ENCODE peak calls at places on chromosome X, in four cellular contexts. Q is prostate gland, R is epithelial cell of esophagus, F is fibroblast of lung. N is an unnamed sample.

GRCh38 chrX:154317391-154318000 is 21.9 kb downstream of the TKTL1 start:
- DNase-seq in Q (no peak), R (peak), F (no peak), N (peak)

GRCh38 chrX:111348363-111348927 is 63.5 kb downstream of the DCX start:
- DNase-seq in Q (no peak), R (no peak), F (no peak), N (no peak)

GRCh38 chrX:17836830-17837229 is 24.3 kb downstream of the RAI2 start:
- DNase-seq in Q (no peak), R (no peak), F (no peak), N (peak)

GRCh38 chrX:38149016-38149415 is 71.7 kb downstream of the SRPX start:
- DNase-seq in Q (no peak), R (no peak), F (peak), N (no peak)

GRCh38 chrX:143633530-143634372 is 2.1 kb downstream of the SLITRK4 start:
- DNase-seq in Q (no peak), R (no peak), F (no peak), N (no peak)

GRCh38 chrX:123080065-123080464 is 104.0 kb upstream of the GRIA3 start:
- DNase-seq in Q (no peak), R (no peak), F (no peak), N (no peak)

GRCh38 chrX:11257711-11258110 is 35.5 kb upstream of the AMELX start:
- DNase-seq in Q (no peak), R (no peak), F (no peak), N (no peak)

GRCh38 chrX:39946822-39947221 is 150.9 kb downstream of the BCOR start:
- DNase-seq in Q (no peak), R (peak), F (peak), N (no peak)

GRCh38 chrX:120260369-120260768 is 9.8 kb downstream of the ZBTB33 start:
- DNase-seq in Q (peak), R (peak), F (no peak), N (peak)

GRCh38 chrX:111349934-111350333 is 62.1 kb downstream of the DCX start:
- DNase-seq in Q (no peak), R (no peak), F (no peak), N (no peak)

GRCh38 chrX:69082753-69083150 is 82.5 kb downstream of the PJA1 start:
- DNase-seq in Q (no peak), R (no peak), F (no peak), N (no peak)

GRCh38 chrX:30714138-30714537 is 60.9 kb downstream of the GK start:
- DNase-seq in Q (no peak), R (no peak), F (no peak), N (no peak)

GRCh38 chrX:46991664-46992063 is 79.4 kb downstream of the JADE3 start:
- DNase-seq in Q (no peak), R (no peak), F (no peak), N (no peak)

GRCh38 chrX:48665991-48666390 is 17.6 kb upstream of the WAS start:
- DNase-seq in Q (no peak), R (peak), F (peak), N (peak)

DNA sequence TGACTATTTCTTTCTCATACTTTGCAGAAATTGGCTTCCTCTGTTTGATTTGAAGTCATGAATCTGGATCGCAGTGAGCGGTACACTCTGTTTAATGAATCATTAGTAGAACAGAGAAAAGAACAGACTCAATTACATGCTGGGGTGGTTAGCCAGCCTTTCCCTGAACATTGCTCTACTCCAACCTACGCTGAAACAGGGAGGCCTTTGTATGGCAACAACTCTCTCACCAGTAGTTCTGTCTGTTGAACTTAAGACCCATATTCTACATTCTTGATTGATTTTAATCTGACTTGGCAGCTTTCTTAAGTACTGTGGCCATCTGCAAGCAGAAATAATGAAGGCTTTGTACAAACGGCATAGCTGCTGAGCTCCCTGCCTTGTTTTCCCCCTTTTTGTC is 19.0 kb upstream of the AP1S2 start:
- DNase-seq in Q (no peak), R (no peak), F (peak), N (no peak)
- TF ChIP-seq CTCF in Q (no peak), R (no peak), F (no peak), N (no peak)

DNA sequence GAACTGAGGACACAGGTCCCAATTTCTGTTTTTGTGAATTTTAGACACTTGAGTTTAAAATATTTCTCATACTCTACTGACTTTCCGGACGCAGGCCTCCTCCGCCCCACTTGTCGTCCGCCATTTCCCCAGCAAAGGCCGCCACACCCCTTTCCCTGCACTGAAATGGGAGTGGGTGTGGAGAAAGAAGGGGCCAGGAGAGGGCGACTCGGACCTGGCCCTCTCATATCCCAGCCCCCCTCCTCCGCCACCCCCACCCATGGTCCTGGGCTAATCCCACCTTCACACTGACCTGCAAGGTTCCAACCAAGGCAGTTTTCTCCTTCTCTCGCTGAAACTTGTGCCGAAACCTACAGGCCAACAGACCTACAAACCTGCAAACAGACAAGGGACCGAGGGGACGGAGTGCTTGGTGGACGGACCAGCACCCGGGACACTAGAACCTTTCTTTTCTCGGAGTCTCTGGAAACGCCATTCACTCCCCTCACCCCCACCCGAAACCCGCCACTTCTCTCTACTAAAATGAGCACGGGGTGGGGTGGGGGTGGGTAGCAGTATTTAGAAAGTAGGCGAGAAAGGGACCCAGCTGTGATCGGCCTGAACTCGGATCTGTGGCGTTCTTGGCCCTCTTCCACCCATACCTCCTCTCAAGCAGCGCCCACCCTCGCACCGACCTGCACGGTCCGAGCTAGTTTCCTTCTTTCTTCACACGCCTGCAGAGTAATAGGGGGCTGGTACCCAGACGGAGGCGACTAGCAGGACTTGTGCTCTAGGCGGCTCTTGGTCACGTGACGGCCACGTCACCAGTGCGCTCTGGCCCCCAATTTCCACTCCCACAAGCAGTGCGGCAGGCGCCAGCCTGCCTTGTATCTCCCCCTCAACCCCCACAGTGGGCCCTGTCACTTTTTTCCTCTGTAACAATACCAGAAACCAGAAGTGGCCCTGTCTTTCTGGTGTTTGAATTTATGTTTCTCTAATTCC is at the start of gene ARMCX6:
- DNase-seq in Q (peak), R (peak), F (peak), N (no peak)
- TF ChIP-seq CTCF in Q (peak), R (peak), F (peak), N (no peak)

GRCh38 chrX:54481751-54482150 is 14.3 kb downstream of the FGD1 start:
- DNase-seq in Q (no peak), R (no peak), F (no peak), N (no peak)
- TF ChIP-seq CTCF in Q (no peak), R (no peak), F (peak), N (no peak)

GRCh38 chrX:19005909-19006308 is 22.0 kb upstream of the PHKA2 start:
- DNase-seq in Q (no peak), R (peak), F (no peak), N (no peak)
- TF ChIP-seq CTCF in Q (no peak), R (peak), F (no peak), N (no peak)

DNA sequence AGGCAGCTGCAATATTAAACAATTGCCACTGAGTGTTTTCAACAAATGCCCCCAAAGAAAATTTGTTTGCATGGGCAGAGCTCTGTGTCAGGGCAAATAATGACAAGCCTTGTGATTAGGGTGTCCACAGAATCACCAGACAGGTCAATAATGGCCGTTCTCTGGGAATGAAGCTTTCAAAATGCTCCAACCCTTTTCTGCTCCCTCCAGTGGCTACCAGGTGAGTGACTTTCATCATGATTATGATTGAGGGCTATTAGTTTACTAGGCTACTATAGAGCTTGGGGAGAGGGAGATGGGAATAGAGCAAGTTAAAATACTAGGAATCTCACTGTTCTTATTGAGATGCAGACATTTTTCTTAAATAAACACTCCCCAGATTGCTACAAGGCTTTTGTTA is 23.5 kb downstream of the IRS4 start:
- DNase-seq in Q (no peak), R (no peak), F (no peak), N (no peak)
- TF ChIP-seq CTCF in Q (no peak), R (no peak), F (no peak), N (no peak)

GRCh38 chrX:50941638-50942037 is 31.1 kb downstream of the BMP15 start:
- DNase-seq in Q (no peak), R (peak), F (no peak), N (peak)
- TF ChIP-seq CTCF in Q (no peak), R (peak), F (peak), N (peak)